ENCODE peak calls at places on chromosomes 3 and 15, in eight cellular contexts. One of them, this sample, is unnamed.

GRCh38 chr3:94928921-94929320 is 866.1 kb downstream of the NSUN3 start:
- DNase-seq in heart right ventricle: no peak
- DNase-seq in left lung: no peak
- DNase-seq in endothelial cell: no peak
- DNase-seq in psoas muscle: no peak
- DNase-seq in fibroblast of lung: peak
- DNase-seq in transverse colon: no peak
- DNase-seq in fibroblast of pulmonary artery: peak
- DNase-seq in this sample: peak

GRCh38 chr15:65055201-65055870 is 10.1 kb downstream of the SLC51B start:
- DNase-seq in left lung: no peak
- DNase-seq in fibroblast of pulmonary artery: no peak
- DNase-seq in transverse colon: peak
- DNase-seq in heart right ventricle: no peak
- DNase-seq in fibroblast of lung: peak
- DNase-seq in endothelial cell: no peak
- DNase-seq in psoas muscle: no peak
- DNase-seq in this sample: no peak

GRCh38 chr15:63986185-63986680 is 60.1 kb downstream of the DAPK2 start:
- DNase-seq in transverse colon: no peak
- DNase-seq in heart right ventricle: no peak
- DNase-seq in fibroblast of pulmonary artery: no peak
- DNase-seq in psoas muscle: no peak
- DNase-seq in endothelial cell: no peak
- DNase-seq in fibroblast of lung: no peak
- DNase-seq in left lung: no peak
- DNase-seq in this sample: no peak

GRCh38 chr3:179962617-179963387 is 73.9 kb downstream of the PEX5L start:
- DNase-seq in psoas muscle: no peak
- DNase-seq in endothelial cell: no peak
- DNase-seq in heart right ventricle: no peak
- DNase-seq in left lung: no peak
- DNase-seq in fibroblast of pulmonary artery: no peak
- DNase-seq in transverse colon: no peak
- DNase-seq in fibroblast of lung: no peak
- DNase-seq in this sample: peak

GRCh38 chr3:134350861-134351311 is 23.4 kb downstream of the AMOTL2 start:
- DNase-seq in heart right ventricle: no peak
- DNase-seq in fibroblast of pulmonary artery: no peak
- DNase-seq in fibroblast of lung: no peak
- DNase-seq in transverse colon: no peak
- DNase-seq in left lung: no peak
- DNase-seq in endothelial cell: no peak
- DNase-seq in psoas muscle: peak
- DNase-seq in this sample: peak

GRCh38 chr3:44427683-44428082 is 49.8 kb downstream of the ZNF445 start:
- DNase-seq in heart right ventricle: no peak
- DNase-seq in psoas muscle: no peak
- DNase-seq in endothelial cell: no peak
- DNase-seq in transverse colon: no peak
- DNase-seq in left lung: no peak
- DNase-seq in fibroblast of pulmonary artery: no peak
- DNase-seq in fibroblast of lung: no peak
- DNase-seq in this sample: no peak

GRCh38 chr3:81651139-81651538 is 110.3 kb downstream of the GBE1 start:
- DNase-seq in endothelial cell: no peak
- DNase-seq in fibroblast of lung: no peak
- DNase-seq in psoas muscle: no peak
- DNase-seq in fibroblast of pulmonary artery: no peak
- DNase-seq in heart right ventricle: no peak
- DNase-seq in left lung: no peak
- DNase-seq in transverse colon: no peak
- DNase-seq in this sample: no peak

GRCh38 chr3:93867425-93867824 is 106.3 kb downstream of the PROS1 start:
- DNase-seq in heart right ventricle: no peak
- DNase-seq in psoas muscle: no peak
- DNase-seq in fibroblast of pulmonary artery: no peak
- DNase-seq in fibroblast of lung: no peak
- DNase-seq in transverse colon: no peak
- DNase-seq in left lung: no peak
- DNase-seq in endothelial cell: no peak
- DNase-seq in this sample: peak

GRCh38 chr3:4071481-4072184 is 231.5 kb upstream of the SETMAR start:
- DNase-seq in transverse colon: peak
- DNase-seq in endothelial cell: peak
- DNase-seq in psoas muscle: no peak
- DNase-seq in fibroblast of lung: no peak
- DNase-seq in heart right ventricle: no peak
- DNase-seq in fibroblast of pulmonary artery: no peak
- DNase-seq in left lung: peak
- DNase-seq in this sample: no peak

GRCh38 chr3:154378311-154378710 is 51.7 kb downstream of the GPR149 start:
- DNase-seq in heart right ventricle: no peak
- DNase-seq in left lung: no peak
- DNase-seq in fibroblast of lung: no peak
- DNase-seq in endothelial cell: no peak
- DNase-seq in psoas muscle: no peak
- DNase-seq in fibroblast of pulmonary artery: no peak
- DNase-seq in transverse colon: no peak
- DNase-seq in this sample: no peak

GRCh38 chr3:140219923-140220452 is 285.0 kb downstream of the CLSTN2 start:
- DNase-seq in left lung: no peak
- DNase-seq in fibroblast of pulmonary artery: no peak
- DNase-seq in fibroblast of lung: no peak
- DNase-seq in heart right ventricle: no peak
- DNase-seq in endothelial cell: no peak
- DNase-seq in psoas muscle: no peak
- DNase-seq in transverse colon: no peak
- DNase-seq in this sample: no peak
- TF ChIP-seq CTCF in left lung: no peak
- TF ChIP-seq CTCF in fibroblast of pulmonary artery: no peak
- TF ChIP-seq CTCF in fibroblast of lung: no peak
- TF ChIP-seq CTCF in heart right ventricle: no peak
- TF ChIP-seq CTCF in endothelial cell: no peak
- TF ChIP-seq CTCF in psoas muscle: no peak
- TF ChIP-seq CTCF in transverse colon: no peak
- TF ChIP-seq CTCF in this sample: no peak

GRCh38 chr3:50242778-50243551 is 7.0 kb downstream of the GNAI2 start:
- DNase-seq in transverse colon: peak
- DNase-seq in fibroblast of pulmonary artery: peak
- DNase-seq in heart right ventricle: peak
- DNase-seq in psoas muscle: peak
- DNase-seq in left lung: peak
- DNase-seq in fibroblast of lung: peak
- DNase-seq in endothelial cell: peak
- DNase-seq in this sample: no peak
- TF ChIP-seq CTCF in transverse colon: no peak
- TF ChIP-seq CTCF in fibroblast of pulmonary artery: no peak
- TF ChIP-seq CTCF in heart right ventricle: no peak
- TF ChIP-seq CTCF in psoas muscle: no peak
- TF ChIP-seq CTCF in left lung: peak
- TF ChIP-seq CTCF in fibroblast of lung: no peak
- TF ChIP-seq CTCF in endothelial cell: no peak
- TF ChIP-seq CTCF in this sample: no peak

GRCh38 chr3:9808345-9809037 is 1.6 kb upstream of the TTLL3 start:
- DNase-seq in left lung: peak
- DNase-seq in psoas muscle: no peak
- DNase-seq in fibroblast of lung: peak
- DNase-seq in fibroblast of pulmonary artery: peak
- DNase-seq in heart right ventricle: no peak
- DNase-seq in transverse colon: peak
- DNase-seq in endothelial cell: peak
- DNase-seq in this sample: peak
- TF ChIP-seq CTCF in left lung: no peak
- TF ChIP-seq CTCF in psoas muscle: peak
- TF ChIP-seq CTCF in fibroblast of lung: peak
- TF ChIP-seq CTCF in fibroblast of pulmonary artery: peak
- TF ChIP-seq CTCF in heart right ventricle: no peak
- TF ChIP-seq CTCF in transverse colon: no peak
- TF ChIP-seq CTCF in endothelial cell: no peak
- TF ChIP-seq CTCF in this sample: peak

DNA sequence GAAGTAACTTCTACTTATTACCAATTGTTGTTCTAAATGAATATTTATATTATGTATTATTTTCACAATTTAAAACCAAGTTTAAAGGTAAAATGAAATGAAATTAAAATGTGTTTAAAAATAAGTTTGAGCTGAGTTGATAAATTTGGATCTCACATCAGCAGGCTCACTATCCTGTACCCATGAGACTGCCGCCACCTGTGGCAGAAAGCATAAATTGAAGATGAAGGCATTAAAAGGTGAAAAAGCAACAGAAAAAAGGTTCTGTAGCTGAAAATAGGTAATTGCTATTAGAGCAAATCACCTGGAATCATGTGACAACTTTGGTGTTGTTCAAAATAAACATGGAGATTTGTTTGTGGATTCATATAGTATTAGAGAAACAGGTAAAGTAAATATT is 133.0 kb upstream of the CADM2 start:
- DNase-seq in left lung: no peak
- DNase-seq in transverse colon: no peak
- DNase-seq in psoas muscle: no peak
- DNase-seq in heart right ventricle: no peak
- DNase-seq in endothelial cell: no peak
- DNase-seq in fibroblast of lung: no peak
- DNase-seq in fibroblast of pulmonary artery: no peak
- DNase-seq in this sample: no peak
- TF ChIP-seq CTCF in left lung: no peak
- TF ChIP-seq CTCF in transverse colon: no peak
- TF ChIP-seq CTCF in psoas muscle: no peak
- TF ChIP-seq CTCF in heart right ventricle: no peak
- TF ChIP-seq CTCF in endothelial cell: no peak
- TF ChIP-seq CTCF in fibroblast of lung: no peak
- TF ChIP-seq CTCF in fibroblast of pulmonary artery: no peak
- TF ChIP-seq CTCF in this sample: no peak

GRCh38 chr15:26864664-26865191 is 2.1 kb upstream of the GABRA5 start:
- DNase-seq in fibroblast of pulmonary artery: peak
- DNase-seq in fibroblast of lung: peak
- DNase-seq in transverse colon: no peak
- DNase-seq in left lung: no peak
- DNase-seq in endothelial cell: peak
- DNase-seq in heart right ventricle: peak
- DNase-seq in psoas muscle: no peak
- DNase-seq in this sample: no peak
- TF ChIP-seq CTCF in fibroblast of pulmonary artery: peak
- TF ChIP-seq CTCF in fibroblast of lung: peak
- TF ChIP-seq CTCF in transverse colon: peak
- TF ChIP-seq CTCF in left lung: no peak
- TF ChIP-seq CTCF in endothelial cell: no peak
- TF ChIP-seq CTCF in heart right ventricle: peak
- TF ChIP-seq CTCF in psoas muscle: no peak
- TF ChIP-seq CTCF in this sample: no peak

GRCh38 chr3:181278468-181279238 is 289.1 kb upstream of the DNAJC19 start:
- DNase-seq in psoas muscle: no peak
- DNase-seq in fibroblast of pulmonary artery: peak
- DNase-seq in transverse colon: no peak
- DNase-seq in fibroblast of lung: no peak
- DNase-seq in heart right ventricle: no peak
- DNase-seq in endothelial cell: no peak
- DNase-seq in left lung: no peak
- DNase-seq in this sample: peak
- TF ChIP-seq CTCF in psoas muscle: peak
- TF ChIP-seq CTCF in fibroblast of pulmonary artery: peak
- TF ChIP-seq CTCF in transverse colon: no peak
- TF ChIP-seq CTCF in fibroblast of lung: no peak
- TF ChIP-seq CTCF in heart right ventricle: peak
- TF ChIP-seq CTCF in endothelial cell: no peak
- TF ChIP-seq CTCF in left lung: no peak
- TF ChIP-seq CTCF in this sample: no peak

GRCh38 chr3:12954891-12955650 is 113.7 kb upstream of the RPL32 start:
- DNase-seq in transverse colon: peak
- DNase-seq in left lung: peak
- DNase-seq in psoas muscle: peak
- DNase-seq in heart right ventricle: peak
- DNase-seq in fibroblast of pulmonary artery: no peak
- DNase-seq in endothelial cell: no peak
- DNase-seq in fibroblast of lung: peak
- DNase-seq in this sample: peak
- TF ChIP-seq CTCF in transverse colon: peak
- TF ChIP-seq CTCF in left lung: no peak
- TF ChIP-seq CTCF in psoas muscle: peak
- TF ChIP-seq CTCF in heart right ventricle: peak
- TF ChIP-seq CTCF in fibroblast of pulmonary artery: no peak
- TF ChIP-seq CTCF in endothelial cell: no peak
- TF ChIP-seq CTCF in fibroblast of lung: no peak
- TF ChIP-seq CTCF in this sample: no peak